ENCODE peak calls at places on chromosomes 7 and 10, in seven cellular contexts. T, V, I, G, B, S and O are unnamed samples.

GRCh38 chr7:30800785-30801252 is 29.6 kb downstream of the MINDY4 start:
- DNase-seq in T (peak), V (peak), I (peak), G (peak), B (peak), S (peak), O (peak)

GRCh38 chr10:42551582-42552187 is 86.7 kb downstream of the ZNF33B start:
- DNase-seq in T (no peak), V (peak), I (peak), G (no peak), B (no peak), S (no peak), O (no peak)

GRCh38 chr10:79024296-79024695 is 44.5 kb upstream of the ZMIZ1 start:
- DNase-seq in T (no peak), V (no peak), I (no peak), G (no peak), B (no peak), S (no peak), O (no peak)

GRCh38 chr10:82267014-82267413 is 392.0 kb downstream of the NRG3 start:
- DNase-seq in T (no peak), V (no peak), I (no peak), G (no peak), B (no peak), S (no peak), O (no peak)

GRCh38 chr7:4791738-4792536 is 16.5 kb downstream of the AP5Z1 start:
- DNase-seq in T (no peak), V (peak), I (peak), G (no peak), B (peak), S (peak), O (peak)

GRCh38 chr7:149783386-149784250 is 10.2 kb upstream of the ZNF467 start:
- DNase-seq in T (no peak), V (no peak), I (no peak), G (no peak), B (no peak), S (no peak), O (no peak)

GRCh38 chr10:13712799-13713581 is 126.2 kb downstream of the PRPF18 start:
- DNase-seq in T (peak), V (no peak), I (peak), G (peak), B (no peak), S (no peak), O (no peak)

GRCh38 chr7:28729685-28730084 is 228.4 kb downstream of the TRIL start:
- DNase-seq in T (no peak), V (no peak), I (no peak), G (no peak), B (no peak), S (no peak), O (no peak)

GRCh38 chr10:74598891-74599566 is 227.4 kb upstream of the KAT6B start:
- DNase-seq in T (peak), V (no peak), I (no peak), G (no peak), B (no peak), S (no peak), O (no peak)

GRCh38 chr7:155223503-155223902 is 74.2 kb upstream of the INSIG1 start:
- DNase-seq in T (no peak), V (no peak), I (no peak), G (no peak), B (no peak), S (no peak), O (no peak)

GRCh38 chr7:37549542-37549941 is 100.9 kb upstream of the ELMO1 start:
- DNase-seq in T (no peak), V (no peak), I (no peak), G (no peak), B (no peak), S (no peak), O (no peak)

GRCh38 chr10:86364551-86365345 is 1.8 kb downstream of the GRID1 start:
- DNase-seq in T (no peak), V (no peak), I (no peak), G (no peak), B (no peak), S (no peak), O (no peak)

GRCh38 chr10:12656518-12657142 is 307.3 kb downstream of the CAMK1D start:
- DNase-seq in T (no peak), V (peak), I (peak), G (no peak), B (no peak), S (peak), O (no peak)

GRCh38 chr7:22700559-22701002 is 26.4 kb upstream of the IL6 start:
- DNase-seq in T (no peak), V (no peak), I (peak), G (no peak), B (no peak), S (no peak), O (no peak)

GRCh38 chr7:139044813-139045794 is 9.3 kb upstream of the ZC3HAV1L start:
- DNase-seq in T (no peak), V (no peak), I (peak), G (no peak), B (no peak), S (no peak), O (no peak)

GRCh38 chr10:59708816-59709471 is 706 bp downstream of the SLC16A9 start:
- DNase-seq in T (no peak), V (no peak), I (peak), G (peak), B (no peak), S (peak), O (peak)

GRCh38 chr7:98280791-98281756 is at the start of gene BRI3:
- DNase-seq in T (peak), V (peak), I (peak), G (peak), B (peak), S (peak), O (peak)

GRCh38 chr10:85492684-85493083 is 873.9 kb downstream of the GRID1 start:
- DNase-seq in T (no peak), V (no peak), I (no peak), G (no peak), B (peak), S (no peak), O (no peak)

GRCh38 chr10:33381897-33382578 is 47.6 kb upstream of the NRP1 start:
- DNase-seq in T (no peak), V (peak), I (no peak), G (no peak), B (no peak), S (peak), O (no peak)

GRCh38 chr10:47107226-47107625 is 192.8 kb upstream of the GDF10 start:
- DNase-seq in T (no peak), V (no peak), I (no peak), G (no peak), B (no peak), S (no peak), O (no peak)

GRCh38 chr7:41792099-41792498 is 89.2 kb upstream of the INHBA start:
- DNase-seq in T (no peak), V (no peak), I (no peak), G (no peak), B (no peak), S (no peak), O (no peak)

GRCh38 chr7:102322202-102322715 is 34.0 kb downstream of the SPDYE6 start:
- DNase-seq in T (no peak), V (no peak), I (no peak), G (no peak), B (no peak), S (peak), O (peak)

GRCh38 chr10:105195831-105196230 is 554.7 kb downstream of the SORCS3 start:
- DNase-seq in T (no peak), V (peak), I (no peak), G (no peak), B (no peak), S (no peak), O (no peak)

GRCh38 chr10:103147645-103148044 is 45.4 kb downstream of the NT5C2 start:
- DNase-seq in T (no peak), V (no peak), I (no peak), G (no peak), B (no peak), S (no peak), O (no peak)

GRCh38 chr10:42969909-42970308 is 107.0 kb upstream of the RET start:
- DNase-seq in T (no peak), V (no peak), I (no peak), G (no peak), B (no peak), S (no peak), O (no peak)

GRCh38 chr10:84537447-84537931 is 209.1 kb downstream of the CCSER2 start:
- DNase-seq in T (no peak), V (peak), I (peak), G (peak), B (no peak), S (peak), O (peak)

GRCh38 chr7:96998765-96999164 is 6.6 kb upstream of the DLX6 start:
- DNase-seq in T (no peak), V (no peak), I (no peak), G (no peak), B (no peak), S (no peak), O (no peak)

GRCh38 chr7:44884553-44885393 is 557 bp downstream of the PURB start:
- DNase-seq in T (no peak), V (no peak), I (peak), G (no peak), B (no peak), S (peak), O (no peak)

GRCh38 chr10:11014671-11015141 is 3.0 kb upstream of the CELF2 start:
- DNase-seq in T (no peak), V (no peak), I (no peak), G (no peak), B (no peak), S (no peak), O (no peak)

DNA sequence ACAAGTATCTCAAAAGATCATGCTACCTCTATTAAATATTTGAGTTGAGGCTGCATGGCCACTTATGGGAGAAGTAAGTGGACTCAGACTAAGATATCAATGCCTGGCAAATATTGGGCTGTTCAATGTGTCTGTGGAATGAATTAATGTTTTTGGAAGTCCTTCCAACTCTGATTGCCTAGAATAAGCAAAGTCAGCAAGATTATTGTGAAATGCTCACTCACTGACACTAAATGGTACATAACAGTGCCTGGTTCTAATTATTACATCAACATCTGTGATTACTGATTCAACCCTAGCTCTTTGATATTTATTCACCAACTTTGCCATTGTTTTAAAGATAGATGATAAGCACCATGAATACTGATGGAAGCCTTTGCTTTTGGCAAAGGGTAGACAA is 45.5 kb upstream of the HDAC9 start:
- DNase-seq in T (no peak), V (no peak), I (no peak), G (no peak), B (no peak), S (no peak), O (no peak)
- TF ChIP-seq TAF1 in T (no peak), V (no peak), I (no peak), G (no peak), B (no peak), S (no peak), O (no peak)

DNA sequence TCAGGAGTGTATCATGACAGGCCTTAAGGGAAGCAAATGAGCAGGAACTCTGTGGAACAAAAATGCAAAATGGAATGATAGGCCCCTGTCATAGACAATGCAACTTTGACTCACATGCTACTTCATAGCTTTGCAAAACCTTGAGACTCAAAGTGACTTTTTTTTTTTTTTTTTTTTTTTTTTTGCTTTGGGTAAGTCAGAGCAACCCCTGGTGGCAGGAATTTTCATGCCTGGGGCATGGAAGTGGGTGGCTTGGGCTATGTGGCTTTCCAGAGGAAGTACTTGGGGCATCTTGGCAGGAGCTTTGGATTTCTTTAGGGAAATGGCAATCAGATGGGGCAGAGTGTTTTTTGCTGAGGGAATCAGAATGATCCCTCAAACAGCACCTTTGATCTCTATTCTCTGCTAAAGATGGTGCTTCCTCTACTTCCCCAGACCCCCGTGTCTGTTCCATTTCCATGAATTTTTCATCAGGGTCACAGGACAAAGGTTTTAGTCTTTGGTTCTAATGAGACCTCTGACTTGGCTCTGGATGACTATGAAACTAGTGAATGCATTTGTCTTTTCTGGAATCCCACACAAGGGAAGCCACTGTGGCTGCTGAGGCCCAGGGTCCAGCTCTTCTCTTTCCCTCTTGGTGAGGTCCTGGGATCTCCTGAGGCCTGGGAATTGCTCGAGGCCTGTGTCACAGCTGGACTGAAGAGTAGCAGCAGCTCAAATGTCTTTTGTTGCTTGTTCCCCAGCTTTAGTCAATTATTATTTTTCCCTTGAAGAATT is 62.8 kb downstream of the TACC2 start:
- DNase-seq in T (no peak), V (peak), I (peak), G (no peak), B (no peak), S (no peak), O (no peak)
- TF ChIP-seq POLR2AphosphoS5 in T (no peak), V (no peak), I (no peak), G (no peak), B (no peak), S (no peak), O (no peak)

GRCh38 chr10:70589762-70590662 is 12.5 kb downstream of the PRF1 start:
- DNase-seq in T (no peak), V (no peak), I (peak), G (no peak), B (no peak), S (no peak), O (no peak)
- TF ChIP-seq TAF1 in T (no peak), V (no peak), I (no peak), G (no peak), B (no peak), S (no peak), O (no peak)

GRCh38 chr10:114370993-114371392 is 33.3 kb downstream of the AFAP1L2 start:
- DNase-seq in T (no peak), V (no peak), I (no peak), G (no peak), B (no peak), S (no peak), O (no peak)

GRCh38 chr10:114372179-114372578 is 32.1 kb downstream of the AFAP1L2 start:
- DNase-seq in T (no peak), V (no peak), I (no peak), G (no peak), B (no peak), S (no peak), O (no peak)

GRCh38 chr10:114374141-114374791 is 30.0 kb downstream of the AFAP1L2 start:
- DNase-seq in T (no peak), V (no peak), I (no peak), G (no peak), B (no peak), S (peak), O (no peak)

GRCh38 chr10:114376523-114376922 is 27.8 kb downstream of the AFAP1L2 start:
- DNase-seq in T (no peak), V (no peak), I (no peak), G (no peak), B (no peak), S (no peak), O (no peak)

DNA sequence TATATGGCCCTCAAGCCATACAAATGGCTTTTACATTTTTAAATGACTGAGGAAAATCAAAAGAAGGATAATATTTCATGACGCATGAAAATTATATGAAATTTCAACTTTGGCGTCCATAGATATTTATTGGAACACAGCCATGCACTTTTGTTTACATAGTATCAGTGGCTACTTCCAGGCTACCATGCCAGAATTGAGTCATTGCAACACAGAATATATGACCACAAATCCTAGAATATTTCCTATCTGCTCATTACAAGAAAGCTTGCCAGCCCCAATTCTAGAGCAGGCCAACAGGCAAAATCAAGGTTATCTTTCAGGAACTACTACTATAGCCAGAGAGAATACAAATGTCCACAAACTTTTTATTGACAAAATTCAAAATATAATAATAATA is 29.2 kb downstream of the AFAP1L2 start:
- DNase-seq in T (no peak), V (no peak), I (no peak), G (no peak), B (no peak), S (no peak), O (no peak)
- TF ChIP-seq POLR2AphosphoS5 in T (no peak), V (no peak), I (no peak), G (no peak), B (no peak), S (no peak), O (no peak)

GRCh38 chr7:1086588-1087461 is 1.1 kb upstream of the GPER1 start:
- DNase-seq in T (no peak), V (peak), I (peak), G (peak), B (peak), S (peak), O (peak)
- TF ChIP-seq TAF1 in T (peak), V (peak), I (no peak), G (peak), B (no peak), S (peak), O (no peak)

DNA sequence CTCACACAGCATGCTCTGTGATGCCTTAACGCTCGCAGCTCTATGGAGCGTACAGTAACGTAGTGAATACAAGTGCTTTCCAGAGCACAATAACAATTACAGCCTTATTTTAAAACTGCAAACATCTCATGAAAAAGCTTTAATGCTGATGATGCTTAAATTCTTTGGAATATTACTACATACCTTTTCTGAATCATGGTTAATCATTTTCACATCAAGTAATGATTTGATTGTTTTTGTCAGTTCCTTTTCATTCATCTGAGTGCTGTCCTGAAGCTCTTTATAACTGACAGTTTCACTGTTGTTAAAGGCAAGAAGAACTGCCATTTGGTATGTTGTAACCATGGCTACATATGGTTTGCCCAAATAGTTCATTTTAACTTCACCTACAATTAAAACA is 74.1 kb downstream of the CUL2 start:
- DNase-seq in T (no peak), V (no peak), I (no peak), G (no peak), B (no peak), S (no peak), O (no peak)
- TF ChIP-seq POLR2AphosphoS5 in T (no peak), V (no peak), I (no peak), G (no peak), B (no peak), S (no peak), O (no peak)

GRCh38 chr7:12647364-12648219 is 39.8 kb upstream of the ARL4A start:
- DNase-seq in T (no peak), V (peak), I (peak), G (no peak), B (no peak), S (no peak), O (no peak)
- TF ChIP-seq TAF1 in T (no peak), V (no peak), I (peak), G (no peak), B (no peak), S (no peak), O (no peak)

GRCh38 chr10:87707254-87707653 is 47.6 kb downstream of the PAPSS2 start:
- DNase-seq in T (no peak), V (no peak), I (no peak), G (no peak), B (no peak), S (no peak), O (no peak)
- TF ChIP-seq POLR2AphosphoS5 in T (no peak), V (no peak), I (no peak), G (no peak), B (no peak), S (no peak), O (no peak)

DNA sequence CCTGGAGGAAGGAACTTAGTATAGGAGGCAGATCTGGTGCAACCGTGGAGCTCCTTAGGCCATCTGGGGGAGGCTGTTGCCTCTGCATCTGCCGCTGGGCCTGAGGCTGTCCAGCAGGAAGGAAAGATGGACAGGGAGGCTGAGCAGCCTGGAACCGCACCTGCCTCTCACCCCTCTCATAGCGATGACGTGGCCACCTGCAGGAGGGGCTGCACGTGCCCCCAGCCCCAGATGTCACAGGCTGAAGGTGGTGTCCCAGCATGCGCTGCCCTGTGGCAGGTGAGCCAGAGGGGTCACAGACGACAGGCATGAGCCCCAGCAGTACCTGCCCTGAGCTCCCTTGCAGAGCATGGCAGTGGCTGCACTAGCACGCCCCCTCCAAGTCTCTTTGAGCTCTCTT is 283.9 kb downstream of the ACTR3B start:
- DNase-seq in T (no peak), V (no peak), I (no peak), G (no peak), B (no peak), S (no peak), O (no peak)
- TF ChIP-seq TAF1 in T (no peak), V (no peak), I (no peak), G (no peak), B (no peak), S (no peak), O (no peak)